ENCODE peak calls at places on chromosomes 13 and 19, in ten cellular contexts. R, W, M, G, E, Q, V, A, K and D are unnamed samples.

GRCh38 chr13:60268203-60268555 is 104.5 kb upstream of the DIAPH3 start:
- DNase-seq in V (no peak), A (no peak), G (no peak), W (no peak), K (no peak), Q (no peak), E (no peak), M (no peak), R (no peak), D (no peak)

GRCh38 chr13:80408270-80408669 is 67.3 kb upstream of the SPRY2 start:
- DNase-seq in R (no peak), E (no peak), K (no peak), G (no peak), V (no peak), W (no peak), M (no peak), Q (no peak), A (no peak), D (no peak)

GRCh38 chr13:78659450-78660110 is 625 bp upstream of the OBI1 start:
- DNase-seq in M (peak), V (no peak), K (no peak), R (no peak), E (peak), G (no peak), A (no peak), W (no peak), Q (no peak), D (no peak)

GRCh38 chr19:41813911-41814310 is 17.5 kb downstream of the CEACAM3 start:
- DNase-seq in M (no peak), G (no peak), K (no peak), E (no peak), R (no peak), Q (no peak), A (no peak), W (no peak), V (no peak), D (no peak)

GRCh38 chr19:9865732-9866627 is 30.9 kb downstream of the PIN1 start:
- DNase-seq in A (no peak), E (no peak), G (no peak), K (no peak), R (no peak), V (no peak), M (no peak), W (no peak), Q (no peak), D (no peak)

GRCh38 chr19:37466277-37466797 is 907 bp downstream of the ZNF569 start:
- DNase-seq in V (no peak), E (no peak), G (no peak), R (no peak), W (no peak), M (no peak), A (no peak), K (peak), Q (no peak), D (no peak)

GRCh38 chr19:48683349-48683748 is 10.5 kb upstream of the NTN5 start:
- DNase-seq in W (peak), R (no peak), E (no peak), K (no peak), G (no peak), V (no peak), Q (peak), M (no peak), A (no peak), D (no peak)

GRCh38 chr19:48085904-48086864 is 24.4 kb downstream of the PLA2G4C start:
- DNase-seq in A (no peak), V (no peak), K (no peak), E (no peak), M (no peak), W (no peak), G (no peak), R (no peak), Q (no peak), D (no peak)

GRCh38 chr19:20616071-20616470 is 45.3 kb downstream of the ZNF626 start:
- DNase-seq in K (no peak), A (no peak), G (no peak), E (no peak), W (no peak), Q (no peak), M (no peak), V (no peak), R (no peak), D (no peak)

GRCh38 chr19:2503521-2504109 is 27.7 kb downstream of the GADD45B start:
- DNase-seq in R (peak), Q (peak), W (peak), K (no peak), A (no peak), E (peak), M (peak), V (no peak), G (no peak), D (no peak)

GRCh38 chr19:42831221-42832019 is 48.1 kb downstream of the PSG1 start:
- DNase-seq in V (no peak), K (no peak), R (no peak), W (no peak), E (no peak), M (peak), Q (no peak), A (no peak), G (peak), D (no peak)